ENCODE peak calls at places on chromosome 13, in ten cellular contexts. One of them, this sample, is unnamed.
A peak's percentile ranks its signal among the peaks of the same experiment; 100 is the strongest.

GRCh38 chr13:45827318-45827717 is 24.2 kb downstream of the SIAH3 start:
- DNase-seq in psoas muscle: no peak
- DNase-seq in T-cell: no peak
- DNase-seq in fibroblast of lung: no peak
- DNase-seq in effector memory CD8-positive, alpha-beta T cell: no peak
- DNase-seq in HCT116: no peak
- DNase-seq in M059J: peak; percentile 63
- DNase-seq in activated CD4-positive, alpha-beta T cell treated with anti-CD3 and anti-CD28 coated beads for 48 hours: no peak
- DNase-seq in Daoy: no peak
- DNase-seq in amygdala: no peak
- DNase-seq in this sample: no peak

GRCh38 chr13:22103628-22104027 is 432.8 kb downstream of the FGF9 start:
- DNase-seq in psoas muscle: no peak
- DNase-seq in T-cell: no peak
- DNase-seq in fibroblast of lung: no peak
- DNase-seq in effector memory CD8-positive, alpha-beta T cell: no peak
- DNase-seq in HCT116: no peak
- DNase-seq in M059J: no peak
- DNase-seq in activated CD4-positive, alpha-beta T cell treated with anti-CD3 and anti-CD28 coated beads for 48 hours: no peak
- DNase-seq in Daoy: peak; percentile 42
- DNase-seq in amygdala: no peak
- DNase-seq in this sample: no peak

GRCh38 chr13:27283906-27284523 is 13.4 kb downstream of the RASL11A start:
- DNase-seq in psoas muscle: no peak
- DNase-seq in T-cell: no peak
- DNase-seq in fibroblast of lung: peak; percentile 66
- DNase-seq in effector memory CD8-positive, alpha-beta T cell: no peak
- DNase-seq in HCT116: peak; percentile 15
- DNase-seq in M059J: peak; percentile 60
- DNase-seq in activated CD4-positive, alpha-beta T cell treated with anti-CD3 and anti-CD28 coated beads for 48 hours: peak; percentile 22
- DNase-seq in Daoy: peak; percentile 32
- DNase-seq in amygdala: peak; percentile 9
- DNase-seq in this sample: no peak

GRCh38 chr13:20902438-20903163 is at the start of gene XPO4:
- DNase-seq in psoas muscle: peak; percentile 86
- DNase-seq in T-cell: peak; percentile 57
- DNase-seq in fibroblast of lung: peak; percentile 74
- DNase-seq in effector memory CD8-positive, alpha-beta T cell: peak; percentile 68
- DNase-seq in HCT116: peak; percentile 36
- DNase-seq in M059J: peak; percentile 71
- DNase-seq in activated CD4-positive, alpha-beta T cell treated with anti-CD3 and anti-CD28 coated beads for 48 hours: peak; percentile 87
- DNase-seq in Daoy: peak; percentile 79
- DNase-seq in amygdala: peak; percentile 65
- DNase-seq in this sample: peak; percentile 56

GRCh38 chr13:48828962-48829405 is 146.7 kb upstream of the FNDC3A start:
- DNase-seq in psoas muscle: no peak
- DNase-seq in T-cell: no peak
- DNase-seq in fibroblast of lung: no peak
- DNase-seq in effector memory CD8-positive, alpha-beta T cell: no peak
- DNase-seq in HCT116: no peak
- DNase-seq in M059J: peak; percentile 80
- DNase-seq in activated CD4-positive, alpha-beta T cell treated with anti-CD3 and anti-CD28 coated beads for 48 hours: no peak
- DNase-seq in Daoy: peak; percentile 19
- DNase-seq in amygdala: no peak
- DNase-seq in this sample: no peak

GRCh38 chr13:36001561-36001960 is 129.6 kb downstream of the DCLK1 start:
- DNase-seq in psoas muscle: no peak
- DNase-seq in T-cell: no peak
- DNase-seq in fibroblast of lung: no peak
- DNase-seq in effector memory CD8-positive, alpha-beta T cell: no peak
- DNase-seq in HCT116: no peak
- DNase-seq in M059J: no peak
- DNase-seq in activated CD4-positive, alpha-beta T cell treated with anti-CD3 and anti-CD28 coated beads for 48 hours: no peak
- DNase-seq in Daoy: no peak
- DNase-seq in amygdala: no peak
- DNase-seq in this sample: no peak

GRCh38 chr13:110713642-110713952 is at the start of gene ING1:
- DNase-seq in psoas muscle: no peak
- DNase-seq in T-cell: no peak
- DNase-seq in fibroblast of lung: no peak
- DNase-seq in effector memory CD8-positive, alpha-beta T cell: no peak
- DNase-seq in HCT116: no peak
- DNase-seq in M059J: no peak
- DNase-seq in activated CD4-positive, alpha-beta T cell treated with anti-CD3 and anti-CD28 coated beads for 48 hours: no peak
- DNase-seq in Daoy: no peak
- DNase-seq in amygdala: no peak
- DNase-seq in this sample: no peak

GRCh38 chr13:84645196-84646071 is 763.2 kb upstream of the SLITRK1 start:
- DNase-seq in psoas muscle: no peak
- DNase-seq in T-cell: no peak
- DNase-seq in fibroblast of lung: no peak
- DNase-seq in effector memory CD8-positive, alpha-beta T cell: no peak
- DNase-seq in HCT116: no peak
- DNase-seq in M059J: peak; percentile 37
- DNase-seq in activated CD4-positive, alpha-beta T cell treated with anti-CD3 and anti-CD28 coated beads for 48 hours: no peak
- DNase-seq in Daoy: no peak
- DNase-seq in amygdala: no peak
- DNase-seq in this sample: no peak

GRCh38 chr13:61727714-61728275 is 312.1 kb upstream of the PCDH20 start:
- DNase-seq in psoas muscle: no peak
- DNase-seq in T-cell: no peak
- DNase-seq in fibroblast of lung: no peak
- DNase-seq in effector memory CD8-positive, alpha-beta T cell: no peak
- DNase-seq in HCT116: no peak
- DNase-seq in M059J: no peak
- DNase-seq in activated CD4-positive, alpha-beta T cell treated with anti-CD3 and anti-CD28 coated beads for 48 hours: no peak
- DNase-seq in Daoy: peak; percentile 0
- DNase-seq in amygdala: no peak
- DNase-seq in this sample: no peak

GRCh38 chr13:105491345-105491744 is 1044.1 kb downstream of the EFNB2 start:
- DNase-seq in psoas muscle: no peak
- DNase-seq in T-cell: no peak
- DNase-seq in fibroblast of lung: no peak
- DNase-seq in effector memory CD8-positive, alpha-beta T cell: no peak
- DNase-seq in HCT116: no peak
- DNase-seq in M059J: no peak
- DNase-seq in activated CD4-positive, alpha-beta T cell treated with anti-CD3 and anti-CD28 coated beads for 48 hours: no peak
- DNase-seq in Daoy: no peak
- DNase-seq in amygdala: no peak
- DNase-seq in this sample: no peak

GRCh38 chr13:106383791-106384190 is 151.7 kb downstream of the EFNB2 start:
- DNase-seq in psoas muscle: no peak
- DNase-seq in T-cell: no peak
- DNase-seq in fibroblast of lung: no peak
- DNase-seq in effector memory CD8-positive, alpha-beta T cell: no peak
- DNase-seq in HCT116: no peak
- DNase-seq in M059J: no peak
- DNase-seq in activated CD4-positive, alpha-beta T cell treated with anti-CD3 and anti-CD28 coated beads for 48 hours: no peak
- DNase-seq in Daoy: no peak
- DNase-seq in amygdala: no peak
- DNase-seq in this sample: no peak

GRCh38 chr13:34567558-34567957 is 374.5 kb upstream of the NBEA start:
- DNase-seq in psoas muscle: no peak
- DNase-seq in T-cell: no peak
- DNase-seq in fibroblast of lung: no peak
- DNase-seq in effector memory CD8-positive, alpha-beta T cell: no peak
- DNase-seq in HCT116: no peak
- DNase-seq in M059J: no peak
- DNase-seq in activated CD4-positive, alpha-beta T cell treated with anti-CD3 and anti-CD28 coated beads for 48 hours: no peak
- DNase-seq in Daoy: no peak
- DNase-seq in amygdala: no peak
- DNase-seq in this sample: no peak

GRCh38 chr13:95503662-95504061 is 48.9 kb upstream of the CLDN10 start:
- DNase-seq in psoas muscle: no peak
- DNase-seq in T-cell: no peak
- DNase-seq in fibroblast of lung: no peak
- DNase-seq in effector memory CD8-positive, alpha-beta T cell: no peak
- DNase-seq in HCT116: no peak
- DNase-seq in M059J: no peak
- DNase-seq in activated CD4-positive, alpha-beta T cell treated with anti-CD3 and anti-CD28 coated beads for 48 hours: no peak
- DNase-seq in Daoy: no peak
- DNase-seq in amygdala: no peak
- DNase-seq in this sample: no peak

GRCh38 chr13:44930907-44931676 is 58.2 kb downstream of the NUFIP1 start:
- DNase-seq in psoas muscle: no peak
- DNase-seq in T-cell: no peak
- DNase-seq in fibroblast of lung: no peak
- DNase-seq in effector memory CD8-positive, alpha-beta T cell: no peak
- DNase-seq in HCT116: no peak
- DNase-seq in M059J: peak; percentile 73
- DNase-seq in activated CD4-positive, alpha-beta T cell treated with anti-CD3 and anti-CD28 coated beads for 48 hours: no peak
- DNase-seq in Daoy: no peak
- DNase-seq in amygdala: no peak
- DNase-seq in this sample: peak; percentile 10

GRCh38 chr13:55087085-55087484 is 2053.6 kb upstream of the PRR20A start:
- DNase-seq in psoas muscle: no peak
- DNase-seq in T-cell: no peak
- DNase-seq in fibroblast of lung: no peak
- DNase-seq in effector memory CD8-positive, alpha-beta T cell: no peak
- DNase-seq in HCT116: no peak
- DNase-seq in M059J: no peak
- DNase-seq in activated CD4-positive, alpha-beta T cell treated with anti-CD3 and anti-CD28 coated beads for 48 hours: no peak
- DNase-seq in Daoy: no peak
- DNase-seq in amygdala: no peak
- DNase-seq in this sample: no peak

GRCh38 chr13:104140557-104140956 is 1074.3 kb upstream of the SLC10A2 start:
- DNase-seq in psoas muscle: no peak
- DNase-seq in T-cell: no peak
- DNase-seq in fibroblast of lung: peak; percentile 5
- DNase-seq in effector memory CD8-positive, alpha-beta T cell: no peak
- DNase-seq in HCT116: peak; percentile 75
- DNase-seq in M059J: peak; percentile 69
- DNase-seq in activated CD4-positive, alpha-beta T cell treated with anti-CD3 and anti-CD28 coated beads for 48 hours: no peak
- DNase-seq in Daoy: peak; percentile 17
- DNase-seq in amygdala: no peak
- DNase-seq in this sample: peak; percentile 29

GRCh38 chr13:20869540-20869939 is 33.0 kb downstream of the XPO4 start:
- DNase-seq in psoas muscle: no peak
- DNase-seq in T-cell: no peak
- DNase-seq in fibroblast of lung: peak; percentile 54
- DNase-seq in effector memory CD8-positive, alpha-beta T cell: no peak
- DNase-seq in HCT116: no peak
- DNase-seq in M059J: no peak
- DNase-seq in activated CD4-positive, alpha-beta T cell treated with anti-CD3 and anti-CD28 coated beads for 48 hours: no peak
- DNase-seq in Daoy: no peak
- DNase-seq in amygdala: no peak
- DNase-seq in this sample: peak; percentile 45

GRCh38 chr13:67101730-67102467 is 128.2 kb downstream of the PCDH9 start:
- DNase-seq in psoas muscle: no peak
- DNase-seq in T-cell: no peak
- DNase-seq in fibroblast of lung: no peak
- DNase-seq in effector memory CD8-positive, alpha-beta T cell: no peak
- DNase-seq in HCT116: no peak
- DNase-seq in M059J: no peak
- DNase-seq in activated CD4-positive, alpha-beta T cell treated with anti-CD3 and anti-CD28 coated beads for 48 hours: no peak
- DNase-seq in Daoy: no peak
- DNase-seq in amygdala: no peak
- DNase-seq in this sample: no peak

GRCh38 chr13:45224181-45224580 is 23.3 kb upstream of the KCTD4 start:
- DNase-seq in psoas muscle: no peak
- DNase-seq in T-cell: no peak
- DNase-seq in fibroblast of lung: no peak
- DNase-seq in effector memory CD8-positive, alpha-beta T cell: no peak
- DNase-seq in HCT116: no peak
- DNase-seq in M059J: peak; percentile 55
- DNase-seq in activated CD4-positive, alpha-beta T cell treated with anti-CD3 and anti-CD28 coated beads for 48 hours: no peak
- DNase-seq in Daoy: no peak
- DNase-seq in amygdala: no peak
- DNase-seq in this sample: no peak

GRCh38 chr13:85266331-85266730 is 532.9 kb downstream of the SLITRK6 start:
- DNase-seq in psoas muscle: no peak
- DNase-seq in T-cell: no peak
- DNase-seq in fibroblast of lung: no peak
- DNase-seq in effector memory CD8-positive, alpha-beta T cell: no peak
- DNase-seq in HCT116: no peak
- DNase-seq in M059J: peak; percentile 50
- DNase-seq in activated CD4-positive, alpha-beta T cell treated with anti-CD3 and anti-CD28 coated beads for 48 hours: no peak
- DNase-seq in Daoy: peak; percentile 40
- DNase-seq in amygdala: no peak
- DNase-seq in this sample: no peak

GRCh38 chr13:39875111-39875510 is 219.6 kb downstream of the COG6 start:
- DNase-seq in psoas muscle: no peak
- DNase-seq in T-cell: no peak
- DNase-seq in fibroblast of lung: no peak
- DNase-seq in effector memory CD8-positive, alpha-beta T cell: no peak
- DNase-seq in HCT116: no peak
- DNase-seq in M059J: no peak
- DNase-seq in activated CD4-positive, alpha-beta T cell treated with anti-CD3 and anti-CD28 coated beads for 48 hours: no peak
- DNase-seq in Daoy: peak; percentile 6
- DNase-seq in amygdala: no peak
- DNase-seq in this sample: no peak

GRCh38 chr13:82847595-82847994 is 1034.7 kb downstream of the SLITRK1 start:
- DNase-seq in psoas muscle: no peak
- DNase-seq in T-cell: no peak
- DNase-seq in fibroblast of lung: no peak
- DNase-seq in effector memory CD8-positive, alpha-beta T cell: no peak
- DNase-seq in HCT116: no peak
- DNase-seq in M059J: no peak
- DNase-seq in activated CD4-positive, alpha-beta T cell treated with anti-CD3 and anti-CD28 coated beads for 48 hours: no peak
- DNase-seq in Daoy: no peak
- DNase-seq in amygdala: no peak
- DNase-seq in this sample: no peak

GRCh38 chr13:89486721-89487120 is 1815.5 kb downstream of the SLITRK5 start:
- DNase-seq in psoas muscle: no peak
- DNase-seq in T-cell: no peak
- DNase-seq in fibroblast of lung: no peak
- DNase-seq in effector memory CD8-positive, alpha-beta T cell: no peak
- DNase-seq in HCT116: no peak
- DNase-seq in M059J: no peak
- DNase-seq in activated CD4-positive, alpha-beta T cell treated with anti-CD3 and anti-CD28 coated beads for 48 hours: no peak
- DNase-seq in Daoy: no peak
- DNase-seq in amygdala: no peak
- DNase-seq in this sample: no peak

GRCh38 chr13:110575322-110576069 is 14.0 kb upstream of the RAB20 start:
- DNase-seq in psoas muscle: peak; percentile 51
- DNase-seq in T-cell: no peak
- DNase-seq in fibroblast of lung: peak; percentile 59
- DNase-seq in effector memory CD8-positive, alpha-beta T cell: no peak
- DNase-seq in HCT116: no peak
- DNase-seq in M059J: peak; percentile 32
- DNase-seq in activated CD4-positive, alpha-beta T cell treated with anti-CD3 and anti-CD28 coated beads for 48 hours: peak; percentile 7
- DNase-seq in Daoy: no peak
- DNase-seq in amygdala: no peak
- DNase-seq in this sample: no peak

GRCh38 chr13:77150651-77151050 is 123.7 kb upstream of the FBXL3 start:
- DNase-seq in psoas muscle: no peak
- DNase-seq in T-cell: no peak
- DNase-seq in fibroblast of lung: peak; percentile 29
- DNase-seq in effector memory CD8-positive, alpha-beta T cell: no peak
- DNase-seq in HCT116: no peak
- DNase-seq in M059J: no peak
- DNase-seq in activated CD4-positive, alpha-beta T cell treated with anti-CD3 and anti-CD28 coated beads for 48 hours: no peak
- DNase-seq in Daoy: no peak
- DNase-seq in amygdala: no peak
- DNase-seq in this sample: no peak

GRCh38 chr13:43326100-43326499 is 302.7 kb downstream of the DNAJC15 start:
- DNase-seq in psoas muscle: no peak
- DNase-seq in T-cell: no peak
- DNase-seq in fibroblast of lung: no peak
- DNase-seq in effector memory CD8-positive, alpha-beta T cell: no peak
- DNase-seq in HCT116: no peak
- DNase-seq in M059J: no peak
- DNase-seq in activated CD4-positive, alpha-beta T cell treated with anti-CD3 and anti-CD28 coated beads for 48 hours: no peak
- DNase-seq in Daoy: no peak
- DNase-seq in amygdala: no peak
- DNase-seq in this sample: no peak

GRCh38 chr13:21079761-21080730 is 18.7 kb upstream of the LATS2 start:
- DNase-seq in psoas muscle: no peak
- DNase-seq in T-cell: no peak
- DNase-seq in fibroblast of lung: peak; percentile 79
- DNase-seq in effector memory CD8-positive, alpha-beta T cell: no peak
- DNase-seq in HCT116: no peak
- DNase-seq in M059J: peak; percentile 88
- DNase-seq in activated CD4-positive, alpha-beta T cell treated with anti-CD3 and anti-CD28 coated beads for 48 hours: no peak
- DNase-seq in Daoy: peak; percentile 78
- DNase-seq in amygdala: no peak
- DNase-seq in this sample: peak; percentile 83

GRCh38 chr13:100544866-100545683 is 43.5 kb downstream of the GGACT start:
- DNase-seq in psoas muscle: peak; percentile 61
- DNase-seq in T-cell: no peak
- DNase-seq in fibroblast of lung: no peak
- DNase-seq in effector memory CD8-positive, alpha-beta T cell: no peak
- DNase-seq in HCT116: no peak
- DNase-seq in M059J: no peak
- DNase-seq in activated CD4-positive, alpha-beta T cell treated with anti-CD3 and anti-CD28 coated beads for 48 hours: no peak
- DNase-seq in Daoy: no peak
- DNase-seq in amygdala: no peak
- DNase-seq in this sample: no peak